ENCODE peak calls at places on chromosomes 1 and 21, in seven cellular contexts. W is AG10803, R is AG09309, I is Peyer's patch, T is uterus, J is A549, E is HL-60. O is an unnamed sample.

GRCh38 chr1:40837601-40838000 is 24.6 kb downstream of the CITED4 start:
- DNase-seq in W (no peak), R (no peak), I (no peak), T (no peak), J (no peak), E (no peak), O (no peak)

GRCh38 chr1:222225171-222225570 is 322.7 kb downstream of the HHIPL2 start:
- DNase-seq in W (no peak), R (no peak), I (no peak), T (no peak), J (no peak), E (no peak), O (no peak)

GRCh38 chr1:89884718-89885596 is 64.1 kb downstream of the LRRC8D start:
- DNase-seq in W (no peak), R (no peak), I (no peak), T (no peak), J (peak; percentile 14), E (no peak), O (peak; percentile 15)

GRCh38 chr1:59077739-59078503 is 219.0 kb upstream of the FGGY start:
- DNase-seq in W (no peak), R (no peak), I (no peak), T (no peak), J (no peak), E (no peak), O (no peak)

GRCh38 chr1:223545325-223545724 is 120.2 kb downstream of the CAPN8 start:
- DNase-seq in W (no peak), R (no peak), I (no peak), T (no peak), J (no peak), E (no peak), O (no peak)

GRCh38 chr1:181513786-181514297 is 30.5 kb downstream of the CACNA1E start:
- DNase-seq in W (peak; percentile 13), R (no peak), I (no peak), T (no peak), J (no peak), E (no peak), O (peak; percentile 4)

GRCh38 chr1:13828454-13829151 is 128.6 kb downstream of the PRDM2 start:
- DNase-seq in W (no peak), R (no peak), I (no peak), T (no peak), J (peak; percentile 35), E (no peak), O (no peak)

GRCh38 chr1:69524010-69524409 is 43.7 kb upstream of the LRRC7 start:
- DNase-seq in W (peak; percentile 72), R (no peak), I (no peak), T (no peak), J (no peak), E (no peak), O (no peak)

GRCh38 chr21:43968410-43969114 is 43.5 kb upstream of the TRAPPC10 start:
- DNase-seq in W (no peak), R (no peak), I (no peak), T (no peak), J (no peak), E (no peak), O (no peak)

GRCh38 chr1:116824631-116825399 is 70.6 kb downstream of the CD2 start:
- DNase-seq in W (no peak), R (no peak), I (no peak), T (no peak), J (no peak), E (no peak), O (no peak)

GRCh38 chr1:119318466-119319309 is 49.9 kb upstream of the HAO2 start:
- DNase-seq in W (no peak), R (no peak), I (no peak), T (no peak), J (no peak), E (no peak), O (no peak)

GRCh38 chr1:51636765-51637522 is 20.1 kb downstream of the OSBPL9 start:
- DNase-seq in W (peak; percentile 86), R (peak; percentile 66), I (no peak), T (peak; percentile 63), J (peak; percentile 68), E (no peak), O (no peak)

GRCh38 chr1:196380311-196380710 is 227.9 kb downstream of the KCNT2 start:
- DNase-seq in W (no peak), R (no peak), I (no peak), T (no peak), J (no peak), E (no peak), O (no peak)

GRCh38 chr1:218339267-218339831 is 5.8 kb upstream of the TGFB2 start:
- DNase-seq in W (peak; percentile 45), R (no peak), I (no peak), T (no peak), J (peak; percentile 58), E (no peak), O (no peak)

GRCh38 chr1:214503553-214503952 is 47.8 kb downstream of the PTPN14 start:
- DNase-seq in W (no peak), R (no peak), I (no peak), T (no peak), J (no peak), E (no peak), O (no peak)

GRCh38 chr1:50156241-50157010 is 47.7 kb downstream of the ELAVL4 start:
- DNase-seq in W (no peak), R (no peak), I (no peak), T (no peak), J (no peak), E (no peak), O (no peak)

GRCh38 chr1:107668762-107669161 is 296.2 kb downstream of the VAV3 start:
- DNase-seq in W (no peak), R (no peak), I (no peak), T (no peak), J (no peak), E (no peak), O (no peak)

GRCh38 chr1:6691507-6691906 is 10.1 kb downstream of the DNAJC11 start:
- DNase-seq in W (peak; percentile 21), R (no peak), I (no peak), T (no peak), J (no peak), E (no peak), O (no peak)

GRCh38 chr1:30198805-30199403 is 524.5 kb downstream of the MATN1 start:
- DNase-seq in W (no peak), R (no peak), I (no peak), T (no peak), J (no peak), E (no peak), O (no peak)

GRCh38 chr1:177650947-177651346 is 318.9 kb downstream of the SEC16B start:
- DNase-seq in W (no peak), R (no peak), I (no peak), T (no peak), J (no peak), E (no peak), O (no peak)

GRCh38 chr1:185739967-185740366 is 5.8 kb downstream of the HMCN1 start:
- DNase-seq in W (no peak), R (no peak), I (no peak), T (no peak), J (no peak), E (no peak), O (no peak)

DNA sequence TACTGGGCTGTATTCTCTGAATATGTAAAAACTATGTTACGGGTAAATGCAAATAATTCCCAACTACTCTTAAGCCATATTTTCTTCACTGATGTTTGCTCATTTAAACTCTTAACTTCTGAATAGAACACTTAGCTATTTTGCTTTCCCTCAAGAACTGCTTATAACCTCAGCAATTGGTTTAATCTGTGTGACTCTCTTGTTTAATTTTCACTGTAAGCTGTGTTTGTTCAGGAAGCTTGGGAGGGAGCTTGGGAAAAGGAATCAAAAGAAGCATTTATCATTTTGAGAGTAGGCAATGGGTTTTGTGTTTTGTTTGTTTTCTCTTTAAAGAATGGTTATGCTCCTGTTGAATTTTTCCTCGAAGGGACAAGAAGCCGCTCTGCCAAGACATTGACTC is 24.4 kb downstream of the GNPAT start:
- DNase-seq in W (no peak), R (no peak), I (no peak), T (no peak), J (no peak), E (no peak), O (no peak)
- TF ChIP-seq CTCF in W (no peak), R (no peak), I (no peak), T (no peak), J (no peak), E (no peak), O (no peak)

GRCh38 chr1:226882187-226882586 is 11.8 kb downstream of the PSEN2 start:
- DNase-seq in W (no peak), R (no peak), I (no peak), T (no peak), J (no peak), E (no peak), O (no peak)

GRCh38 chr1:226884966-226885820 is 14.8 kb downstream of the PSEN2 start:
- DNase-seq in W (no peak), R (no peak), I (no peak), T (no peak), J (no peak), E (no peak), O (no peak)

GRCh38 chr1:226882631-226883409 is 12.4 kb downstream of the PSEN2 start:
- DNase-seq in W (peak; percentile 22), R (no peak), I (no peak), T (no peak), J (no peak), E (no peak), O (no peak)

GRCh38 chr1:226884116-226884515 is 13.7 kb downstream of the PSEN2 start:
- DNase-seq in W (no peak), R (no peak), I (no peak), T (no peak), J (no peak), E (no peak), O (no peak)

DNA sequence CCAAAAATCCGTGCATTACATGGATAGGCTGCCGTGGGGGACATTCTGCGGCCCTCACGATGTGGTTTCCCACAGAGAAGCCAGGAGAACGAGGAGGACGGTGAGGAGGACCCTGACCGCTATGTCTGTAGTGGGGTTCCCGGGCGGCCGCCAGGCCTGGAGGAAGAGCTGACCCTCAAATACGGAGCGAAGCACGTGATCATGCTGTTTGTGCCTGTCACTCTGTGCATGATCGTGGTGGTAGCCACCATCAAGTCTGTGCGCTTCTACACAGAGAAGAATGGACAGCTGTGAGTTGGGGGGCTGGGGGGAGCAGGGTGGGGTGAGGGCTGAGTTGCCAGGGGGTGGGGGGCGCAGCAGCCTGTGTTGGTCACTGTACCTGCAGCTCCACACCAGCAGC is 13.2 kb downstream of the PSEN2 start:
- DNase-seq in W (no peak), R (no peak), I (no peak), T (no peak), J (no peak), E (no peak), O (no peak)
- H3K4me3 ChIP-seq in W (no peak overlapping the region), R (no peak overlapping the region), I (no peak overlapping the region), T (no peak overlapping the region), J (no peak overlapping the region), E (no peak overlapping the region), O (no peak overlapping the region)

GRCh38 chr1:85398391-85399064 is 66.4 kb downstream of the DDAH1 start:
- DNase-seq in W (peak; percentile 73), R (no peak), I (no peak), T (no peak), J (peak; percentile 36), E (no peak), O (peak; percentile 36)
- TF ChIP-seq CTCF in W (peak; percentile 69), R (peak; percentile 48), I (no peak), T (no peak), J (peak; percentile 41), E (no peak), O (peak; percentile 35)

DNA sequence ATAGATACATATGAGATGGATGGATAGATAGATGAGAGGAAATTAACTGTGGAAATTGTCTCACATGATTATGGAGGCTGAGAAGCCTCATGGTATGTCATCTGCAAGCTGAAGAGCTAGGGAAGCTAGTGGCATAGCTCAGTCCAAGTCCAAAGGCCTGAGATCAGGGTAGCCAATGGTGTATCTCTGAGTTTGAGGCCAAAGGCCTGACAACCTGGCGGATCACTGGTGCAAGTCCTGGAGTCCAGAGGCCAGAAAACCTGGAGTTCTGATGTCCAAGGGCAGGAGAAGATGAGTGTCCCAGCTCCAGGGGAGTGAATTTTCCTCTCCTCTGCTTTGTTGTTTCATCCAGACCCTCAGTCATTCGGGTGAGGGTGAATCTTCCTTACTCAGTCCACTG is 43.9 kb upstream of the SPOCD1 start:
- DNase-seq in W (no peak), R (no peak), I (no peak), T (no peak), J (no peak), E (no peak), O (no peak)
- H3K4me3 ChIP-seq in W (no peak overlapping the region), R (no peak overlapping the region), I (no peak overlapping the region), T (no peak overlapping the region), J (no peak overlapping the region), E (no peak overlapping the region), O (no peak overlapping the region)